ENCODE peak calls at places on chromosomes 4 and X, in four cellular contexts. G is NCI-H1105, D is aorta, Y is fibroblast of the aortic adventitia. N is an unnamed sample.

GRCh38 chr4:10061650-10062415 is 40.5 kb upstream of the SLC2A9 start:
- DNase-seq in G (no peak), Y (no peak), D (no peak), N (no peak)

GRCh38 chr4:122576261-122577188 is 44.3 kb downstream of the IL21 start:
- DNase-seq in G (no peak), D (no peak), Y (peak; percentile 76), N (no peak)

GRCh38 chrX:106014119-106014775 is 24.3 kb downstream of the SERPINA7 start:
- DNase-seq in G (no peak), Y (no peak), D (no peak), N (no peak)

GRCh38 chr4:89434364-89434988 is 126.9 kb upstream of the GPRIN3 start:
- DNase-seq in Y (peak; percentile 37), D (no peak), G (no peak), N (no peak)

GRCh38 chr4:76881375-76881774 is 16.6 kb downstream of the SOWAHB start:
- DNase-seq in G (peak; percentile 65), Y (no peak), D (no peak), N (no peak)

GRCh38 chr4:37662861-37663390 is 23.2 kb downstream of the RELL1 start:
- DNase-seq in Y (peak; percentile 26), G (no peak), D (no peak), N (peak; percentile 37)

GRCh38 chr4:85445058-85445639 is 29.8 kb upstream of the ARHGAP24 start:
- DNase-seq in D (no peak), G (no peak), Y (peak; percentile 33), N (no peak)

GRCh38 chr4:123804171-123804721 is 407.7 kb downstream of the SPRY1 start:
- DNase-seq in Y (no peak), G (no peak), D (no peak), N (no peak)

GRCh38 chrX:149312936-149313432 is 192.1 kb downstream of the IDS start:
- DNase-seq in D (no peak), G (no peak), Y (peak; percentile 5), N (no peak)

N was measured in left ventricle myocardium inferior.